ENCODE peak calls at places on chromosomes 5 and 9, in eight cellular contexts. S is WTC11; K is upper lobe of right lung; B is GM10248; P is endothelial cell; V is lung; A is CD8-positive, alpha-beta T cell; T is foreskin fibroblast. N is an unnamed sample.

GRCh38 chr5:16881253-16881652 is 54.8 kb downstream of the MYO10 start:
- DNase-seq in A (no peak), P (no peak), K (no peak), T (no peak), V (no peak), B (no peak), S (no peak), N (no peak)

GRCh38 chr5:2764581-2764980 is 13.1 kb upstream of the IRX2 start:
- DNase-seq in V (no peak), K (no peak), P (no peak), T (no peak), A (no peak), B (no peak), S (no peak), N (no peak)

GRCh38 chr9:100466828-100467220 is 6.1 kb upstream of the TMEFF1 start:
- DNase-seq in T (no peak), S (no peak), K (no peak), P (no peak), A (no peak), V (no peak), B (no peak), N (no peak)

GRCh38 chr9:88090151-88090581 is 48.1 kb downstream of the SPATA31C2 start:
- DNase-seq in B (no peak), S (no peak), V (no peak), K (no peak), T (no peak), A (no peak), P (no peak), N (no peak)

GRCh38 chr5:141150993-141151325 is 1.1 kb downstream of the PCDHB6 start:
- DNase-seq in T (no peak), B (no peak), K (no peak), P (no peak), S (no peak), A (no peak), V (no peak), N (no peak)

GRCh38 chr9:132669329-132669635 is 501 bp downstream of the DDX31 start:
- DNase-seq in T (no peak), S (no peak), V (no peak), K (no peak), B (no peak), P (no peak), A (no peak), N (no peak)

GRCh38 chr5:62340392-62340791 is 34.4 kb downstream of the KIF2A start:
- DNase-seq in V (no peak), T (peak), S (no peak), P (no peak), B (no peak), K (no peak), A (no peak), N (no peak)

GRCh38 chr9:114006931-114007691 is 71.0 kb downstream of the AMBP start:
- DNase-seq in T (no peak), K (peak), A (no peak), B (no peak), P (peak), S (peak), V (peak), N (no peak)

GRCh38 chr9:120715331-120715924 is 1.2 kb upstream of the MEGF9 start:
- DNase-seq in A (no peak), K (no peak), S (peak), B (no peak), P (no peak), T (peak), V (no peak), N (peak)

GRCh38 chr5:32283061-32283460 is 29.7 kb downstream of the MTMR12 start:
- DNase-seq in S (no peak), K (no peak), V (no peak), B (no peak), T (no peak), P (no peak), A (no peak), N (no peak)

GRCh38 chr5:169289520-169289919 is 11.4 kb downstream of the SLIT3 start:
- DNase-seq in A (no peak), B (no peak), V (no peak), S (no peak), K (no peak), T (peak), P (no peak), N (no peak)

GRCh38 chr9:123637596-123637939 is 281.6 kb downstream of the CRB2 start:
- DNase-seq in S (no peak), K (no peak), A (no peak), V (no peak), B (no peak), P (no peak), T (peak), N (no peak)

GRCh38 chr5:71693828-71694427 is 25.1 kb upstream of the CARTPT start:
- DNase-seq in V (no peak), P (peak), S (peak), K (no peak), T (no peak), B (no peak), A (no peak), N (peak)

GRCh38 chr5:171493646-171494393 is 74.4 kb downstream of the FGF18 start:
- DNase-seq in A (no peak), K (no peak), P (no peak), B (no peak), S (no peak), T (no peak), V (no peak), N (peak)

GRCh38 chr9:115395511-115396021 is 277.6 kb upstream of the TNC start:
- DNase-seq in B (no peak), P (no peak), V (no peak), S (no peak), T (no peak), A (no peak), K (no peak), N (no peak)

GRCh38 chr9:3177921-3178320 is 334.0 kb upstream of the PUM3 start:
- DNase-seq in B (no peak), S (no peak), P (no peak), V (no peak), A (no peak), K (no peak), T (peak), N (no peak)

GRCh38 chr9:38096238-38096805 is 27.3 kb upstream of the SHB start:
- DNase-seq in S (no peak), K (no peak), B (no peak), P (no peak), V (no peak), T (no peak), A (no peak), N (no peak)

GRCh38 chr5:100901851-100902341 is 1.2 kb downstream of the ST8SIA4 start:
- DNase-seq in K (no peak), A (peak), V (peak), P (peak), B (peak), T (peak), S (no peak), N (no peak)

GRCh38 chr9:7216004-7216821 is 458.4 kb downstream of the KDM4C start:
- DNase-seq in T (peak), K (no peak), V (no peak), A (no peak), P (no peak), B (no peak), S (no peak), N (no peak)

GRCh38 chr5:151115272-151115905 is 34.6 kb upstream of the TNIP1 start:
- DNase-seq in S (peak), V (peak), P (peak), A (peak), K (peak), B (peak), T (peak), N (peak)

GRCh38 chr5:151157426-151158286 is at the start of gene ANXA6:
- DNase-seq in B (peak), P (peak), S (peak), V (peak), K (peak), A (peak), T (peak), N (peak)

GRCh38 chr5:125612356-125613149 is 810.7 kb upstream of the GRAMD2B start:
- DNase-seq in T (no peak), V (no peak), S (no peak), P (no peak), B (no peak), A (no peak), K (peak), N (peak)

GRCh38 chr5:65262590-65263189 is 219.0 kb downstream of the ADAMTS6 start:
- DNase-seq in B (no peak), S (no peak), V (no peak), K (no peak), P (no peak), T (peak), A (no peak), N (no peak)

GRCh38 chr9:132733133-132733815 is 63.0 kb downstream of the GTF3C4 start:
- DNase-seq in V (no peak), B (no peak), S (no peak), A (no peak), P (no peak), T (peak), K (no peak), N (no peak)

DNA sequence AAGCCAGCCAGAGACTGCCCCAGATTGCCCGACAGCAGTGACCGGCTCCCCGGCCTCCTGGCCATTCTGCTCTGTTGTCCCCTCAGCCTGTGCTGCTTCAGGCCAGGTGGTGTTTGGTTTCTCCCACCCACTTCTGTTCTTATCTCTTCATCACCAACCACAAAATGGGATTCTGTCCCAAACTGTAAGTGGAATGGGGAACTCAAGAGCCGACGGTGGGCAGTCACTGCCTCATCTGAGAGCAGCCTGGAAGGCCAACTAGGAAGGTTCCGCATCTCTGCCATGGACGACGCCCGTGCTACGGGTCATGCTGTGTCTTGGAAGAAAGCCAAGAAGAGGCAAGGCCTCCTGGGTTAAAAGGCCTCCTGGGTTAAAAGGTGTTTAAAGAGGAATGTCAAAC is 219.0 kb upstream of the PIK3R1 start:
- DNase-seq in A (no peak), V (no peak), P (no peak), K (no peak), S (no peak), T (no peak), B (no peak), N (no peak)
- TF ChIP-seq CTCF in A (no peak), V (no peak), P (no peak), K (no peak), S (no peak), T (no peak), B (no peak), N (no peak)

GRCh38 chr9:117019242-117019641 is 332.1 kb downstream of the TRIM32 start:
- DNase-seq in A (no peak), B (no peak), P (no peak), T (no peak), V (no peak), S (no peak), K (no peak), N (no peak)

DNA sequence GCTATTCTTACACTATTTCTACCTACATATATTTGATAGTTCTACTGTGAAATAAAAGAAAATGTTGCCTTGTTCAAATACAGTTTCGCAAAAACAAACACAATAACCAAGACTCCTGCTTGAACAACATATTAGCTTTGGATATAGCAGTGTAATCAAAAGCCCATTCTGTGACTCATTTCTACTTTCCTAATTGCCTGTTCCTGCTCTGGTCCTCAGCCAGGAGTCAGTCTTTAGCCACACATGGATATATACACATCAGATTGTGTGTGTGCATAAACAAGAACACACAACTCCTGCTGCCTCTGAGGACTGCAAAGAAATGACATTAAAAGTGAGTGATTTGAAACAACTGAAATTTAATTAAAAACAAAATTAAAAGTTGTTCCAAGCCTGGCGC is 334.8 kb downstream of the TRIM32 start:
- DNase-seq in B (no peak), A (no peak), S (no peak), P (no peak), V (no peak), K (no peak), T (no peak), N (no peak)
- TF ChIP-seq CTCF in B (no peak), A (no peak), S (no peak), P (no peak), V (no peak), K (no peak), T (no peak), N (no peak)

GRCh38 chr5:145780961-145781360 is 54.2 kb downstream of the PRELID2 start:
- DNase-seq in K (no peak), T (no peak), P (peak), B (no peak), S (no peak), V (no peak), A (no peak), N (no peak)

GRCh38 chr5:145776886-145777285 is 58.3 kb downstream of the PRELID2 start:
- DNase-seq in B (no peak), T (peak), S (no peak), A (no peak), K (no peak), V (no peak), P (no peak), N (no peak)

GRCh38 chr5:145775893-145776444 is 59.2 kb downstream of the PRELID2 start:
- DNase-seq in T (peak), K (no peak), A (no peak), B (no peak), V (no peak), S (no peak), P (no peak), N (no peak)

GRCh38 chr5:145777445-145778063 is 57.6 kb downstream of the PRELID2 start:
- DNase-seq in S (no peak), T (no peak), B (no peak), K (no peak), A (no peak), P (no peak), V (no peak), N (no peak)

GRCh38 chr5:145778144-145778900 is 56.8 kb downstream of the PRELID2 start:
- DNase-seq in B (no peak), V (no peak), P (no peak), S (no peak), A (no peak), T (no peak), K (no peak), N (no peak)
- TF ChIP-seq CTCF in B (no peak), V (no peak), P (no peak), S (no peak), A (no peak), T (no peak), K (no peak), N (no peak)

GRCh38 chr9:131180454-131180853 is 55.1 kb downstream of the NUP214 start:
- DNase-seq in K (no peak), A (no peak), B (no peak), T (peak), V (no peak), P (no peak), S (no peak), N (no peak)

GRCh38 chr9:131178895-131179294 is 53.5 kb downstream of the NUP214 start:
- DNase-seq in A (no peak), P (no peak), B (no peak), V (no peak), T (no peak), S (no peak), K (no peak), N (no peak)

GRCh38 chr9:131178382-131178781 is 53.0 kb downstream of the NUP214 start:
- DNase-seq in K (peak), B (peak), P (peak), V (peak), T (peak), S (peak), A (peak), N (peak)

GRCh38 chr9:131179561-131180219 is 54.3 kb downstream of the NUP214 start:
- DNase-seq in B (peak), A (no peak), T (peak), K (no peak), V (no peak), S (no peak), P (no peak), N (no peak)

GRCh38 chr9:131181091-131181681 is 55.8 kb downstream of the NUP214 start:
- DNase-seq in K (no peak), S (no peak), V (no peak), A (no peak), T (no peak), P (no peak), B (no peak), N (no peak)
- TF ChIP-seq CTCF in K (peak), S (peak), V (no peak), A (peak), T (no peak), P (peak), B (no peak), N (peak)

GRCh38 chr9:98989036-98990000 is 45.6 kb downstream of the COL15A1 start:
- DNase-seq in B (no peak), V (peak), P (no peak), K (no peak), S (no peak), T (peak), A (no peak), N (no peak)
- TF ChIP-seq CTCF in B (no peak), V (no peak), P (no peak), K (no peak), S (no peak), T (peak), A (no peak), N (no peak)

DNA sequence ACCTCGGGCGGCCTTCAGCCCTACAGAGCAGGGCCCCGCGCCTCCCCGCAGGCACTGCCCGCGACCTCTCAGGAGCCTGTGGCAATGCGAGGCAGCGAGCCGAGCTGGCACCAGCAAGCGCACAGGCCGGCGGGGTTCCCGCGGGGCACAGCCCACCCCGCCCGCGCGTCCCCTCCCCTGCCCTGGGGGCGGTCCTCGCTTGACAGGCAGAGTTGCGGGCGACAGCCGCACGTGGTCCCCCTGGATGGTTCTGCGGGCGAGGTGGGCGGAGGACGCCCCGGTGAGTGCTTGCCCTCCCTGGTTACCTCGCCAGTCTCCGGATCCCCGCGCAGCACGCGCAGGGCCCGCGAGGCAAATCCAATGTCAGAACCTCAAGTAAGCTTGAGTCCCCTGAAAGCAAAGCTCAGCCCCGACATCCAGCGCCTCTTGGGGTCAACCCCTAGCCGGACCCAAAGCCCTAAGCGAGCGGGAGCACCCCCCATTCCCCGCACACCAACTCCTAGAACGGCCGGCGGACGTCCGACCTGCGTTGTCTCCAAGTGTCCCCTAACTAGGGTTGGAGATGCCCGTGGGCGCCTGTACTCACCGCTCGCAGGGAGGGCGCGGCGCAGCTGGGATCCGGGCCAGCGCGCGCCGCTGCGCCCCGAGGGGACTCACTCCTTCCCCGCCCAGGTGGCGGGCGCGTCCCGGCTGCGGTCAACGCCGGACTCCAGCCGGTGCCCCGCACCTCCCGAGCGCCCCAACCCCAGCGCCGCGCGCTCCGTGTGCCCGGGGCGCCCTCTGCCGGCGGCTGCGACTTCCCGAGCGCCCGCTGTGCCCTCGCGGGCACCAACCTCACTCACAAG is at the start of gene DRD1:
- DNase-seq in B (peak), A (peak), P (peak), T (peak), S (peak), V (no peak), K (peak), N (peak)
- TF ChIP-seq CTCF in B (peak), A (peak), P (peak), T (peak), S (peak), V (peak), K (peak), N (peak)

DNA sequence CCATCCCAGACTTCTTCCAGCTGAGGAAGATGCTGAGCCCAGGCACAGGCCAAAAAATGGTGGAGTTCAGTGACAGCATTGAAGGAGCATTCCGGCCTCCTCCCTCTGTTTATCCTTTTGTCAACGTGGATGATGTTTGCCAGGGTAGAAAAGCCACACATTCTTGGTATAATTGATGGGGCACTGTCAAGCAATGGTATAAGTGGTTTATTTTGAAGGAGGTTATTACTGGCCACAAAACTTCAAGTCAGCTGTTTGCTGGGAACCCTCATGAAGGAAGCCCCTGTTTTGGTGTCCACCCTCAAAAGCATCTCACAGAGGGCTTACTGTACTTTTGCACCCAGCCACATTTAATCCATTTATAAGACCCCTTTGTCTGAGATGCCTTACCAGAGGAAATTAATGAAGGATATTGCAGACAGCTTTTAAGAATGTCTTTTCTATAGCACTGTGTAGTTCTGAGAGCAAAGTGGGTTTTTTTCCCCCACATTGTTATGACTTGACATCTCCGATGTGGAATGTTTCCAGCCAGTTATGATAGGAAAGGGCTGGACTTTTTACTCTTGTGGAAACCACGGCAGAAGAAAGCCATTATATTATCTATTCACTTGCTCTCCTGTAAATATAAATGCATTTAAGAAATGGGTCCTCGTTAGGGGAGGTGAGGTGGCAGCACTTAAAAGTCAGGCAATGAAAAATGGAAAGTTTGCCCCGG is 95.5 kb upstream of the SPATA31D4 start:
- DNase-seq in P (no peak), V (no peak), T (no peak), K (no peak), S (no peak), A (no peak), B (no peak), N (no peak)
- TF ChIP-seq CTCF in P (no peak), V (no peak), T (no peak), K (no peak), S (no peak), A (no peak), B (no peak), N (no peak)

GRCh38 chr9:31996331-31996730 is 388.1 kb upstream of the ACO1 start:
- DNase-seq in A (no peak), K (no peak), V (no peak), B (no peak), S (no peak), T (no peak), P (no peak), N (no peak)
- TF ChIP-seq CTCF in A (no peak), K (no peak), V (no peak), B (no peak), S (no peak), T (no peak), P (no peak), N (no peak)

GRCh38 chr9:15423328-15423985 is 781 bp downstream of the SNAPC3 start:
- DNase-seq in V (no peak), P (no peak), S (no peak), K (no peak), B (peak), A (peak), T (peak), N (no peak)
- TF ChIP-seq CTCF in V (no peak), P (no peak), S (no peak), K (no peak), B (no peak), A (peak), T (peak), N (no peak)